ENCODE peak calls at places on chromosomes 16 and 17, in four cellular contexts. One of them, this sample, is unnamed.

GRCh38 chr16:59116744-59117143 is 382.6 kb upstream of the GOT2 start:
- DNase-seq in GM13976: no peak
- DNase-seq in ascending aorta: no peak
- DNase-seq in AG04450: no peak
- DNase-seq in this sample: no peak

GRCh38 chr17:83062818-83063671 is 16.4 kb upstream of the METRNL start:
- DNase-seq in GM13976: no peak
- DNase-seq in ascending aorta: no peak
- DNase-seq in AG04450: no peak
- DNase-seq in this sample: no peak

GRCh38 chr16:316741-317464 is 33.9 kb downstream of the PDIA2 start:
- DNase-seq in GM13976: no peak
- DNase-seq in ascending aorta: no peak
- DNase-seq in AG04450: no peak
- DNase-seq in this sample: no peak

GRCh38 chr16:10964891-10965326 is 20.5 kb downstream of the CLEC16A start:
- DNase-seq in GM13976: peak; percentile 61
- DNase-seq in ascending aorta: no peak
- DNase-seq in AG04450: no peak
- DNase-seq in this sample: no peak

GRCh38 chr17:75010683-75011406 is 1.6 kb upstream of the MRPL58 start:
- DNase-seq in GM13976: no peak
- DNase-seq in ascending aorta: no peak
- DNase-seq in AG04450: no peak
- DNase-seq in this sample: no peak

GRCh38 chr16:28136751-28137434 is 73.4 kb upstream of the GSG1L start:
- DNase-seq in GM13976: no peak
- DNase-seq in ascending aorta: no peak
- DNase-seq in AG04450: no peak
- DNase-seq in this sample: no peak

GRCh38 chr17:56939869-56940484 is 20.9 kb downstream of the COIL start:
- DNase-seq in GM13976: peak; percentile 74
- DNase-seq in ascending aorta: no peak
- DNase-seq in AG04450: peak; percentile 20
- DNase-seq in this sample: no peak

GRCh38 chr16:87149051-87149450 is 168.1 kb downstream of the C16orf95 start:
- DNase-seq in GM13976: no peak
- DNase-seq in ascending aorta: no peak
- DNase-seq in AG04450: no peak
- DNase-seq in this sample: no peak

GRCh38 chr17:27929990-27930389 is 36.8 kb upstream of the LYRM9 start:
- DNase-seq in GM13976: no peak
- DNase-seq in ascending aorta: no peak
- DNase-seq in AG04450: no peak
- DNase-seq in this sample: no peak

GRCh38 chr17:19343671-19344151 is 18.8 kb downstream of the B9D1 start:
- DNase-seq in GM13976: no peak
- DNase-seq in ascending aorta: peak; percentile 5
- DNase-seq in AG04450: no peak
- DNase-seq in this sample: no peak

GRCh38 chr16:1366712-1367299 is 15.1 kb downstream of the GNPTG start:
- DNase-seq in GM13976: no peak
- DNase-seq in ascending aorta: no peak
- DNase-seq in AG04450: no peak
- DNase-seq in this sample: no peak

GRCh38 chr16:23351360-23351759 is 49.3 kb downstream of the SCNN1B start:
- DNase-seq in GM13976: no peak
- DNase-seq in ascending aorta: no peak
- DNase-seq in AG04450: no peak
- DNase-seq in this sample: no peak

GRCh38 chr16:48949636-48950035 is 332.0 kb downstream of the CBLN1 start:
- DNase-seq in GM13976: no peak
- DNase-seq in ascending aorta: no peak
- DNase-seq in AG04450: no peak
- DNase-seq in this sample: no peak

GRCh38 chr16:28591355-28591754 is 5.5 kb downstream of the SULT1A2 start:
- DNase-seq in GM13976: no peak
- DNase-seq in ascending aorta: no peak
- DNase-seq in AG04450: no peak
- DNase-seq in this sample: no peak

GRCh38 chr16:68732068-68732680 is 4.9 kb upstream of the CDH1 start:
- DNase-seq in GM13976: no peak
- DNase-seq in ascending aorta: no peak
- DNase-seq in AG04450: no peak
- DNase-seq in this sample: no peak

GRCh38 chr17:1440921-1441320 is 15.1 kb downstream of the CRK start:
- DNase-seq in GM13976: no peak
- DNase-seq in ascending aorta: no peak
- DNase-seq in AG04450: no peak
- DNase-seq in this sample: no peak

GRCh38 chr17:82399030-82399429 is 19.1 kb upstream of the HEXD start:
- DNase-seq in GM13976: no peak
- DNase-seq in ascending aorta: no peak
- DNase-seq in AG04450: no peak
- DNase-seq in this sample: peak; percentile 91

GRCh38 chr17:36495076-36495578 is 8.6 kb downstream of the ZNHIT3 start:
- DNase-seq in GM13976: no peak
- DNase-seq in ascending aorta: no peak
- DNase-seq in AG04450: no peak
- DNase-seq in this sample: no peak

GRCh38 chr17:30922235-30922993 is 669 bp downstream of the ADAP2 start:
- DNase-seq in GM13976: peak; percentile 64
- DNase-seq in ascending aorta: no peak
- DNase-seq in AG04450: no peak
- DNase-seq in this sample: no peak

GRCh38 chr16:60945225-60945624 is 1091.0 kb downstream of the CDH8 start:
- DNase-seq in GM13976: no peak
- DNase-seq in ascending aorta: no peak
- DNase-seq in AG04450: no peak
- DNase-seq in this sample: no peak

GRCh38 chr16:12781777-12782176 is 21.9 kb downstream of the CPPED1 start:
- DNase-seq in GM13976: no peak
- DNase-seq in ascending aorta: no peak
- DNase-seq in AG04450: no peak
- DNase-seq in this sample: no peak

GRCh38 chr16:9723136-9723535 is 459.1 kb downstream of the GRIN2A start:
- DNase-seq in GM13976: no peak
- DNase-seq in ascending aorta: no peak
- DNase-seq in AG04450: no peak
- DNase-seq in this sample: no peak

GRCh38 chr17:39541652-39542051 is 66.1 kb downstream of the NEUROD2 start:
- DNase-seq in GM13976: no peak
- DNase-seq in ascending aorta: no peak
- DNase-seq in AG04450: no peak
- DNase-seq in this sample: no peak

GRCh38 chr16:54431041-54431996 is 144.7 kb upstream of the IRX3 start:
- DNase-seq in GM13976: no peak
- DNase-seq in ascending aorta: no peak
- DNase-seq in AG04450: no peak
- DNase-seq in this sample: no peak

GRCh38 chr17:37375685-37376084 is at the start of gene C17orf78:
- DNase-seq in GM13976: no peak
- DNase-seq in ascending aorta: no peak
- DNase-seq in AG04450: no peak
- DNase-seq in this sample: no peak

GRCh38 chr16:275786-276232 is at the start of gene RGS11:
- DNase-seq in GM13976: no peak
- DNase-seq in ascending aorta: no peak
- DNase-seq in AG04450: no peak
- DNase-seq in this sample: no peak

GRCh38 chr17:40295471-40296457 is 8.1 kb downstream of the CDC6 start:
- DNase-seq in GM13976: no peak
- DNase-seq in ascending aorta: no peak
- DNase-seq in AG04450: no peak
- DNase-seq in this sample: no peak

GRCh38 chr17:17496189-17497064 is at the start of gene RASD1:
- DNase-seq in GM13976: peak; percentile 97
- DNase-seq in ascending aorta: peak; percentile 54
- DNase-seq in AG04450: peak; percentile 56
- DNase-seq in this sample: peak; percentile 75

GRCh38 chr16:49588729-49589384 is 215.3 kb downstream of the C16orf78 start:
- DNase-seq in GM13976: no peak
- DNase-seq in ascending aorta: no peak
- DNase-seq in AG04450: no peak
- DNase-seq in this sample: no peak

GRCh38 chr16:86455609-86456008 is 54.7 kb upstream of the FOXF1 start:
- DNase-seq in GM13976: no peak
- DNase-seq in ascending aorta: no peak
- DNase-seq in AG04450: no peak
- DNase-seq in this sample: no peak

GRCh38 chr17:49201481-49201927 is 8.9 kb downstream of the GNGT2 start:
- DNase-seq in GM13976: no peak
- DNase-seq in ascending aorta: no peak
- DNase-seq in AG04450: no peak
- DNase-seq in this sample: no peak

GRCh38 chr17:28347261-28347891 is 10.0 kb downstream of the POLDIP2 start:
- DNase-seq in GM13976: no peak
- DNase-seq in ascending aorta: no peak
- DNase-seq in AG04450: peak; percentile 75
- DNase-seq in this sample: peak; percentile 75

GRCh38 chr16:85554114-85554790 is 58.9 kb upstream of the GSE1 start:
- DNase-seq in GM13976: peak; percentile 92
- DNase-seq in ascending aorta: peak; percentile 54
- DNase-seq in AG04450: no peak
- DNase-seq in this sample: no peak

GRCh38 chr16:57502048-57502775 is 15.9 kb upstream of the DOK4 start:
- DNase-seq in GM13976: no peak
- DNase-seq in ascending aorta: no peak
- DNase-seq in AG04450: no peak
- DNase-seq in this sample: no peak

GRCh38 chr17:74959826-74960738 is 12.5 kb downstream of the HID1 start:
- DNase-seq in GM13976: no peak
- DNase-seq in ascending aorta: no peak
- DNase-seq in AG04450: no peak
- DNase-seq in this sample: no peak

GRCh38 chr17:11871773-11872172 is 125.5 kb downstream of the ZNF18 start:
- DNase-seq in GM13976: no peak
- DNase-seq in ascending aorta: no peak
- DNase-seq in AG04450: no peak
- DNase-seq in this sample: no peak
- TF ChIP-seq CTCF in GM13976: no peak
- TF ChIP-seq CTCF in ascending aorta: no peak
- TF ChIP-seq CTCF in AG04450: no peak
- TF ChIP-seq CTCF in this sample: no peak

GRCh38 chr17:63626551-63627228 is 4.5 kb downstream of the MAP3K3 start:
- DNase-seq in GM13976: no peak
- DNase-seq in ascending aorta: no peak
- DNase-seq in AG04450: no peak
- DNase-seq in this sample: no peak

GRCh38 chr17:63621684-63622570 is at the start of gene MAP3K3:
- DNase-seq in GM13976: peak; percentile 99
- DNase-seq in ascending aorta: peak; percentile 100
- DNase-seq in AG04450: peak; percentile 100
- DNase-seq in this sample: peak; percentile 99

GRCh38 chr17:63623786-63624185 is 1.6 kb downstream of the MAP3K3 start:
- DNase-seq in GM13976: no peak
- DNase-seq in ascending aorta: no peak
- DNase-seq in AG04450: no peak
- DNase-seq in this sample: no peak

GRCh38 chr17:63621229-63621683 is 961 bp upstream of the MAP3K3 start:
- DNase-seq in GM13976: no peak
- DNase-seq in ascending aorta: no peak
- DNase-seq in AG04450: no peak
- DNase-seq in this sample: no peak

DNA sequence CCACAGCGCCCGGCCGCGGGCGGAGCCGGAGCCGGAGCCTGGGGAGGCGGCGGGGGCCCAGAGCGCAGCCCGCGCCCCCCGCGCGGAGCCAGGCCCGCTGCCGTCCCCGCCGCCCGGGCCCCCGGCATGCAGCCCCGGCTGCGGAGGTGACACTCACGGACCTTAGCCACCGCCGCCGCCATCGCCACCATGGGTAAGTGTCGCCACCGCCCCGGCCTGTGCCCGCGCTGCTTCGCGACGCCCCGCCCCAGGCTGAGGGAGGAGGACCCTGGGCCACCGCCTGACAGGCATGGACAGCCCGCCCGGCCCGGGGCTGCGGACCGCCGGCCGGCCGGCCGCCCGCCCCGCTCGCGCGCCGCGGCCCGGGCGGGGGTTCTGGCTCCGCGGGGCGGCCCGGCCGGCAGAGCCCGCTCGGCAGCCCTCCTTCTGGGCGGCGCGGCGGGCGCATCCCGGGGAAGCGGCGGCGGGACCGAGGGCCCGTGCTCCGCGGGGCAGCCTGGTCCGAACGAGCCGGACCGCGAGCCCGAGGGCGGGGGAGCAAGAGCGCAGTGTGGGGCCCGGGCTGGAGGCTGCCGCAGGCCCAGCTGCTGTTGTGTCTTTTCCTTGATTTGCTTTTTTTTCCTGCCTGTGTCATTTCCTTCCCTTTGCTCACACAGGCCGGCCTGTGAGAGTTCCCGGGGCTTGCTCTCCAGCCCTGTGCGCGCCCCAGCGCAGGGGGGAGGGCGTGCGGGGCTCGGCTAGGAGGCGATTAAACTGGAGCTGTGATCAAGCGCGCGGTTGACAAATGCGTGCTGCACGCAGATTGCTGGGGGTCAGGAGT is 564 bp downstream of the MAP3K3 start:
- DNase-seq in GM13976: peak; percentile 80
- DNase-seq in ascending aorta: no peak
- DNase-seq in AG04450: no peak
- DNase-seq in this sample: no peak
- TF ChIP-seq CTCF in GM13976: no peak
- TF ChIP-seq CTCF in ascending aorta: no peak
- TF ChIP-seq CTCF in AG04450: no peak
- TF ChIP-seq CTCF in this sample: no peak

GRCh38 chr16:81697321-81697885 is 81.7 kb upstream of the PLCG2 start:
- DNase-seq in GM13976: peak; percentile 80
- DNase-seq in ascending aorta: no peak
- DNase-seq in AG04450: no peak
- DNase-seq in this sample: no peak
- TF ChIP-seq CTCF in GM13976: peak; percentile 34
- TF ChIP-seq CTCF in ascending aorta: peak; percentile 64
- TF ChIP-seq CTCF in AG04450: peak; percentile 73
- TF ChIP-seq CTCF in this sample: peak; percentile 67

DNA sequence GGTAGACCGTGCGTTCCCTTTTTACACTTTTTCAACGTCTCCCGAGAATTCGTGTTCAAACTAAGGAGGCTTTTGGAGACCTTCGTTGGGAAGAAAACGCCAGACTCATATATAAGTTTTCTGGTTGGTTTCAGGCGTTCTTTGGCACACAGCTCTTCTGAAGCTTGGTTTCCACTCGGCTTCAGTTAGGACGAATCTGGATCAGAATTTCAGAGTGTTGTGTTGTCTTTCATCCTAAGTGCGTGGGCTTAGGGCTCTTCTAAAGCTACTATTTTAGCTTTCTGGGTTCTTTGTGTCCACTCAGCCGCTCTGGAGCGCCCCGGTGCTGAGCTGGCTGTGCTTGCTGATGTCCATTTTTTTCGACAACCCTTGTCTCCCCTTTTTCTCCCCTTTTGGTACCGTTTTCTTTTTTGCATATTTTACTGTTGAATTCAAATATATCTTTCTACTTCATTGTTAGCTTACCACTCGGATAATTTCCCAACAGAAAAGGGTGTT is 1.1 kb downstream of the SRRM2 start:
- DNase-seq in GM13976: no peak
- DNase-seq in ascending aorta: no peak
- DNase-seq in AG04450: no peak
- DNase-seq in this sample: no peak
- TF ChIP-seq CTCF in GM13976: no peak
- TF ChIP-seq CTCF in ascending aorta: no peak
- TF ChIP-seq CTCF in AG04450: peak; percentile 3
- TF ChIP-seq CTCF in this sample: no peak

GRCh38 chr17:38456031-38456815 is 28.0 kb downstream of the ARHGAP23 start:
- DNase-seq in GM13976: no peak
- DNase-seq in ascending aorta: no peak
- DNase-seq in AG04450: no peak
- DNase-seq in this sample: no peak
- TF ChIP-seq CTCF in GM13976: no peak
- TF ChIP-seq CTCF in ascending aorta: peak; percentile 12
- TF ChIP-seq CTCF in AG04450: peak; percentile 38
- TF ChIP-seq CTCF in this sample: peak; percentile 22